ENCODE peak calls at places on chromosomes 4 and X, in eight cellular contexts. F is GM20000, R is fibroblast of mammary gland, Z is upper lobe of right lung, G is ovary, Y is colonic mucosa, L is foreskin keratinocyte, E is body of pancreas. Q is an unnamed sample.
A peak's percentile ranks its signal among the peaks of the same experiment; 100 is the strongest.

GRCh38 chr4:33262809-33263208 is 2542.6 kb downstream of the PCDH7 start:
- DNase-seq in F (no peak), R (peak; percentile 35), Z (no peak), G (no peak), Y (no peak), L (peak; percentile 21), E (no peak), Q (no peak)

GRCh38 chr4:118034061-118034785 is at the start of gene NDST3:
- DNase-seq in F (peak; percentile 51), R (peak; percentile 47), Z (peak; percentile 68), G (peak; percentile 26), Y (peak; percentile 26), L (peak; percentile 38), E (peak; percentile 57), Q (no peak)

GRCh38 chr4:70946944-70947343 is 44.8 kb downstream of the MOB1B start:
- DNase-seq in F (no peak), R (peak; percentile 16), Z (no peak), G (no peak), Y (no peak), L (no peak), E (no peak), Q (no peak)

GRCh38 chrX:70525733-70526132 is 81.1 kb downstream of the DLG3 start:
- DNase-seq in F (no peak), R (no peak), Z (peak; percentile 87), G (no peak), Y (peak; percentile 28), L (no peak), E (peak; percentile 91), Q (no peak)

GRCh38 chrX:100363926-100364325 is 46.1 kb downstream of the PCDH19 start:
- DNase-seq in F (no peak), R (no peak), Z (no peak), G (no peak), Y (no peak), L (no peak), E (no peak), Q (no peak)

GRCh38 chrX:132489256-132490085 is 633 bp upstream of the MBNL3 start:
- DNase-seq in F (peak; percentile 58), R (peak; percentile 17), Z (peak; percentile 91), G (peak; percentile 53), Y (peak; percentile 77), L (peak; percentile 42), E (peak; percentile 78), Q (no peak)

GRCh38 chr4:114364857-114365256 is 233.8 kb upstream of the UGT8 start:
- DNase-seq in F (no peak), R (peak; percentile 38), Z (no peak), G (no peak), Y (no peak), L (no peak), E (no peak), Q (no peak)

GRCh38 chrX:8033175-8033574 is 106.0 kb upstream of the PNPLA4 start:
- DNase-seq in F (no peak), R (no peak), Z (no peak), G (no peak), Y (no peak), L (no peak), E (no peak), Q (no peak)

GRCh38 chrX:30713061-30713525 is 59.9 kb downstream of the GK start:
- DNase-seq in F (peak; percentile 55), R (peak; percentile 67), Z (no peak), G (no peak), Y (peak; percentile 55), L (peak; percentile 1), E (peak; percentile 49), Q (peak; percentile 22)

GRCh38 chr4:22515888-22516541 is at the start of gene ADGRA3:
- DNase-seq in F (peak; percentile 80), R (peak; percentile 41), Z (peak; percentile 90), G (peak; percentile 82), Y (peak; percentile 70), L (no peak), E (peak; percentile 82), Q (no peak)

GRCh38 chr4:128386761-128387599 is 99.4 kb upstream of the PGRMC2 start:
- DNase-seq in F (no peak), R (peak; percentile 98), Z (peak; percentile 76), G (peak; percentile 92), Y (peak; percentile 77), L (peak; percentile 62), E (peak; percentile 97), Q (peak; percentile 94)

GRCh38 chrX:100316987-100317386 is 93.1 kb downstream of the PCDH19 start:
- DNase-seq in F (no peak), R (peak; percentile 12), Z (peak; percentile 65), G (no peak), Y (no peak), L (no peak), E (no peak), Q (peak; percentile 19)

GRCh38 chrX:13147758-13148157 is 103.3 kb upstream of the FAM9C start:
- DNase-seq in F (no peak), R (no peak), Z (no peak), G (no peak), Y (no peak), L (no peak), E (no peak), Q (no peak)

GRCh38 chrX:13151806-13152510 is 107.5 kb upstream of the FAM9C start:
- DNase-seq in F (no peak), R (peak; percentile 25), Z (no peak), G (no peak), Y (no peak), L (no peak), E (no peak), Q (no peak)

GRCh38 chrX:13147147-13147546 is 102.7 kb upstream of the FAM9C start:
- DNase-seq in F (no peak), R (no peak), Z (no peak), G (no peak), Y (no peak), L (no peak), E (no peak), Q (no peak)

GRCh38 chrX:13152511-13152868 is 108.1 kb upstream of the FAM9C start:
- DNase-seq in F (no peak), R (no peak), Z (no peak), G (no peak), Y (no peak), L (no peak), E (no peak), Q (no peak)

GRCh38 chrX:13149702-13150101 is 105.3 kb upstream of the FAM9C start:
- DNase-seq in F (no peak), R (no peak), Z (no peak), G (no peak), Y (no peak), L (no peak), E (no peak), Q (no peak)
- TF ChIP-seq CTCF in F (no peak), R (no peak), Z (no peak), G (no peak), Y (no peak), L (no peak), E (no peak), Q (no peak)

DNA sequence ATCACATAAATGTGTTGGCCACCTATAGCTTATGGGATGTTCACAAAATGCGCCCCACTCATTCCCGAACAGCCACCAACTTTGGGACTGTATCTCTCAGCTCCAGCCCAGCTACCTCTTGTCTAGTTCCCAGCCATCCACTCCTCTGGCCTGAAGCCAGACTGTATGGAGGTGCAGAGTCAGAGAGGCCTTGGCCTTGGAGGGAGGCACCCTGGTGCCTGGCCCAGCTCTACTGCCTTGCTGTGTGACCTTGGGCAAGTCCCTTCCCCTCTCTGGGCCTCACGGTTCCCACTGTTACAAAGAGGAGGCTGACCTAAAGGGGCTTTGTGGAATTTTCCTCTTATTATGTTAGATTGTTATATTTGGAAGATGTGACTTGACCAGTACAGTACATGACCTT is 13.9 kb downstream of the MAMLD1 start:
- DNase-seq in F (no peak), R (no peak), Z (no peak), G (peak; percentile 29), Y (no peak), L (no peak), E (no peak), Q (no peak)
- TF ChIP-seq CTCF in F (no peak), R (no peak), Z (no peak), G (no peak), Y (no peak), L (no peak), E (no peak), Q (no peak)

DNA sequence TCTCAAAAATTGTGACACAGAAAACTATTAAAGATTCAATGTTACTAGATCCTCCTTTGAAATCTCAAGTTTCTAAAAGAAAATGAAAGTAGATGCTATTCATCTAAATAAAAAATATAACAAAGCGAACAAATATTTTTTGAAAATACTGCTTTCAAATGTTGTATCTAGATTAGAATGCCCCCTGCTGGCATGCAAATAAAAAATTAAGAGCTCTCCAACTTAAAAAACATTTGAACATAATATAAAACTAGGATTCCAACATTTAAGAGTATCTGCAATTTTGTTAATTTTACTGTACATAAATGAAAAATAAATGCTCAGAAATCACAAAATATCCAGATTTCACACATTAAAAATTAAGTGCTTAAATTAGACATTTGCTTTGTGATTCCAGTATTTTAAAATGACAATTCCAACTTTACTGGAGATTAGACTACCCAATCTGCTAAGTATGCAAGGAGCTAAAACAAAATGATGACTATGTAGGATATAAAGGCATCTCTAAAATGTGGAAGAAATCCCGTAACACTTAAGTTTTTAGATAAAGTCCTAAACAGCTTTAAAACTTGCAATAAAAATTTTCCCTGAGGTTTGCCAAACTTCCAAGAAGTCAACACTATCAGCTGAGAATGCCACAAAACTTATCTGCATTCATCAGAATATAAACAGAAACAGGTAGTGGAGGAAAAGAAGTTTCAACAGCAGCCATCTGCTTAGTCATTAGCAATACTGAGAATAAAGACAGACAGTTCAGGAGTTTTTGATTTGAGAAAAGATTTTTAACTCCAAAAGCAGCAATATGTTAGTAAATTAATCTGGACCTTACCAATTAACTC is 32.6 kb downstream of the DHX15 start:
- DNase-seq in F (no peak), R (peak; percentile 24), Z (no peak), G (no peak), Y (no peak), L (no peak), E (no peak), Q (no peak)
- TF ChIP-seq CTCF in F (no peak), R (peak; percentile 39), Z (peak; percentile 47), G (no peak), Y (no peak), L (peak; percentile 56), E (peak; percentile 11), Q (peak; percentile 34)

GRCh38 chr4:97984545-97985131 is 158.6 kb downstream of the STPG2 start:
- DNase-seq in F (no peak), R (no peak), Z (no peak), G (no peak), Y (no peak), L (no peak), E (no peak), Q (no peak)
- TF ChIP-seq CTCF in F (no peak), R (peak; percentile 27), Z (no peak), G (no peak), Y (no peak), L (peak; percentile 42), E (peak; percentile 2), Q (no peak)

DNA sequence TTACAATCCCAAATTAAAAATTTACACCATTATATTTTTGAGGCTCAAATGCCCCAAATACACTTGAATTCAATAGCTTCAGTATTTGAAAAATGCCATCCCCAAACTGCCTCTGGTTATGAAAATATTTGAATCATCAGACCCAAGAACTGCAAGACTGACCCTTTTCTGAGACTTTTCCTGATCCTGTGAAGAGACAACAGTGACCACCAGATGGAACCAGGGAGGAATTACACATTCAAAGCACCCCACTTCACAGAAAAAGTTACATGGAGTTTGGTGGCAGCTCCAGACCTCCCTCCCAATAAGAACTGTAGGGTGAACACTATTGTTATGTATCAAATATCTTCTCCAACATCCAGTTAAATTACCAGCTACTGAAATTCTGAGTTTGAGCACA is 44.0 kb upstream of the SCD5 start:
- DNase-seq in F (no peak), R (peak; percentile 29), Z (no peak), G (no peak), Y (no peak), L (no peak), E (no peak), Q (no peak)
- TF ChIP-seq CTCF in F (no peak), R (peak; percentile 45), Z (no peak), G (no peak), Y (no peak), L (peak; percentile 48), E (peak; percentile 7), Q (peak; percentile 28)

GRCh38 chr4:151644625-151645024 is 116.2 kb downstream of the GATB start:
- DNase-seq in F (no peak), R (no peak), Z (no peak), G (no peak), Y (peak; percentile 23), L (no peak), E (no peak), Q (no peak)
- TF ChIP-seq CTCF in F (no peak), R (peak; percentile 50), Z (peak; percentile 22), G (no peak), Y (no peak), L (peak; percentile 58), E (peak; percentile 37), Q (peak; percentile 28)

Q was measured in AG09319.